ENCODE peak calls at places on chromosomes 3 and 15, in nine cellular contexts. P is GM12878, R is sigmoid colon, G is prostate gland, K is GM12891, J is SK-N-SH, S is GM12892, O is spleen, M is GM23338. U is an unnamed sample.

GRCh38 chr3:190183121-190183520 is 62.4 kb upstream of the P3H2 start:
- DNase-seq in P (no peak), R (no peak), G (no peak), K (no peak), J (no peak), S (no peak), O (no peak), M (peak), U (peak)

GRCh38 chr3:11739712-11740111 is 96.0 kb upstream of the VGLL4 start:
- DNase-seq in P (no peak), R (peak), G (no peak), K (no peak), J (no peak), S (no peak), O (no peak), M (no peak), U (no peak)

GRCh38 chr3:53941174-53941573 is 49.5 kb upstream of the SELENOK start:
- DNase-seq in P (no peak), R (no peak), G (no peak), K (no peak), J (no peak), S (no peak), O (no peak), M (no peak), U (no peak)

GRCh38 chr15:29064290-29064689 is 178.5 kb downstream of the APBA2 start:
- DNase-seq in P (no peak), R (no peak), G (no peak), K (no peak), J (no peak), S (no peak), O (no peak), M (peak), U (no peak)

GRCh38 chr15:79365765-79366164 is 54.9 kb downstream of the TMED3 start:
- DNase-seq in P (no peak), R (no peak), G (no peak), K (no peak), J (peak), S (no peak), O (no peak), M (no peak), U (no peak)

GRCh38 chr3:36362973-36363372 is 17.3 kb upstream of the STAC start:
- DNase-seq in P (no peak), R (no peak), G (no peak), K (no peak), J (no peak), S (no peak), O (no peak), M (peak), U (no peak)

GRCh38 chr15:38862104-38862503 is 297.5 kb upstream of the RASGRP1 start:
- DNase-seq in P (no peak), R (no peak), G (no peak), K (no peak), J (no peak), S (no peak), O (no peak), M (no peak), U (no peak)

GRCh38 chr3:126147932-126148683 is 32.3 kb downstream of the ALDH1L1 start:
- DNase-seq in P (no peak), R (no peak), G (no peak), K (no peak), J (no peak), S (no peak), O (peak), M (no peak), U (no peak)

GRCh38 chr15:70505411-70505919 is 257.9 kb downstream of the UACA start:
- DNase-seq in P (no peak), R (no peak), G (peak), K (no peak), J (no peak), S (no peak), O (peak), M (no peak), U (peak)

GRCh38 chr3:70871909-70872656 is 559.6 kb upstream of the MDFIC2 start:
- DNase-seq in P (no peak), R (no peak), G (no peak), K (no peak), J (no peak), S (no peak), O (no peak), M (no peak), U (no peak)

GRCh38 chr15:82040862-82041261 is 5.0 kb downstream of the MEX3B start:
- DNase-seq in P (no peak), R (no peak), G (no peak), K (no peak), J (no peak), S (no peak), O (no peak), M (peak), U (no peak)

GRCh38 chr3:46460051-46460450 is 4.7 kb downstream of the LTF start:
- DNase-seq in P (no peak), R (no peak), G (no peak), K (no peak), J (no peak), S (no peak), O (no peak), M (no peak), U (no peak)

GRCh38 chr3:108554913-108555571 is 34.2 kb downstream of the CIP2A start:
- DNase-seq in P (no peak), R (no peak), G (no peak), K (no peak), J (no peak), S (no peak), O (no peak), M (no peak), U (no peak)

GRCh38 chr15:63151665-63152064 is 5.6 kb downstream of the RPS27L start:
- DNase-seq in P (no peak), R (no peak), G (no peak), K (no peak), J (no peak), S (no peak), O (no peak), M (no peak), U (no peak)

GRCh38 chr15:78415284-78415683 is 22.7 kb upstream of the IREB2 start:
- DNase-seq in P (no peak), R (peak), G (no peak), K (no peak), J (no peak), S (no peak), O (no peak), M (peak), U (peak)

GRCh38 chr15:65936317-65936716 is 67.0 kb downstream of the RAB11A start:
- DNase-seq in P (no peak), R (no peak), G (no peak), K (no peak), J (no peak), S (no peak), O (no peak), M (no peak), U (no peak)

GRCh38 chr3:191263365-191263764 is 64.3 kb downstream of the OSTN start:
- DNase-seq in P (no peak), R (no peak), G (no peak), K (no peak), J (no peak), S (no peak), O (no peak), M (no peak), U (no peak)

GRCh38 chr3:123584284-123584987 is 417 bp downstream of the HACD2 start:
- DNase-seq in P (no peak), R (peak), G (peak), K (no peak), J (peak), S (no peak), O (no peak), M (peak), U (no peak)

GRCh38 chr3:110106805-110107204 is 769.5 kb upstream of the DPPA4 start:
- DNase-seq in P (no peak), R (no peak), G (no peak), K (no peak), J (no peak), S (no peak), O (no peak), M (no peak), U (no peak)

GRCh38 chr15:69820819-69821218 is 276.9 kb downstream of the TLE3 start:
- DNase-seq in P (no peak), R (no peak), G (no peak), K (no peak), J (no peak), S (no peak), O (no peak), M (peak), U (no peak)

GRCh38 chr15:62758126-62758951 is 284.2 kb upstream of the TPM1 start:
- DNase-seq in P (no peak), R (peak), G (no peak), K (no peak), J (peak), S (no peak), O (no peak), M (peak), U (peak)

GRCh38 chr3:102353148-102353547 is 81.7 kb upstream of the ZPLD1 start:
- DNase-seq in P (no peak), R (no peak), G (no peak), K (no peak), J (no peak), S (no peak), O (no peak), M (no peak), U (no peak)

GRCh38 chr15:94670436-94671034 is 439.2 kb downstream of the MCTP2 start:
- DNase-seq in P (no peak), R (no peak), G (no peak), K (peak), J (peak), S (no peak), O (no peak), M (peak), U (peak)

GRCh38 chr3:151768393-151768930 is 34.7 kb downstream of the AADACL2 start:
- DNase-seq in P (no peak), R (no peak), G (no peak), K (no peak), J (no peak), S (no peak), O (no peak), M (no peak), U (peak)

GRCh38 chr3:189927975-189928895 is 192.5 kb downstream of the P3H2 start:
- DNase-seq in P (no peak), R (no peak), G (no peak), K (no peak), J (no peak), S (no peak), O (no peak), M (no peak), U (no peak)

GRCh38 chr3:176037636-176038035 is 1159.6 kb downstream of the TBL1XR1 start:
- DNase-seq in P (no peak), R (no peak), G (no peak), K (no peak), J (no peak), S (no peak), O (no peak), M (no peak), U (no peak)

GRCh38 chr15:95459288-95459687 is 871.2 kb upstream of the NR2F2 start:
- DNase-seq in P (no peak), R (no peak), G (no peak), K (no peak), J (no peak), S (no peak), O (no peak), M (no peak), U (peak)

GRCh38 chr15:30046414-30046813 is 36.3 kb upstream of the GOLGA8J start:
- DNase-seq in P (no peak), R (no peak), G (no peak), K (no peak), J (peak), S (no peak), O (no peak), M (no peak), U (no peak)

GRCh38 chr3:23981136-23981535 is 36.0 kb downstream of the NR1D2 start:
- DNase-seq in P (no peak), R (peak), G (no peak), K (no peak), J (no peak), S (no peak), O (no peak), M (no peak), U (no peak)

GRCh38 chr3:21345577-21345976 is 405.4 kb downstream of the ZNF385D start:
- DNase-seq in P (no peak), R (no peak), G (no peak), K (no peak), J (no peak), S (no peak), O (no peak), M (no peak), U (peak)
- TF ChIP-seq POLR2AphosphoS5 in P (no peak), R (no peak), G (no peak), K (no peak), J (no peak), S (no peak), O (no peak), M (no peak), U (no peak)

DNA sequence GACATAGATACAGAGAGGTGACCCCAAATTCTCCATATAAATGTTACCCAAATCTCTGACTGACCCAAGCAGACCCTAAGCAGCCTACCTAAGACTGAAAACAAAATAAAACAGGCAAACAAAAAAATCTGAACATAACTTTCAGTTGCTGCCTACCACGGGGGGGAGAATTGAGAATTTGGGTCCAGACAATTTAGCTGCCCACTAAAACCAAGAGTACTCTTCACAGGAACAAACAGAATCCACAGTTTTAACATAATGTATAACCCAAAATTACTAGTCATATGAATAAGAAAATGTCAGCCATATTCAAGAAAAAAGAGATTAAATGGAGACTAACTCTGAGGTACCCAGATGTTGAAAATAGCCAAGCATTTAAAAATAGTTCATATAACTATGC is 44.4 kb downstream of the SRPRB start:
- DNase-seq in P (no peak), R (no peak), G (no peak), K (no peak), J (no peak), S (no peak), O (no peak), M (no peak), U (no peak)
- TF ChIP-seq POLR2AphosphoS5 in P (no peak), R (no peak), G (no peak), K (no peak), J (no peak), S (no peak), O (no peak), M (no peak), U (no peak)

DNA sequence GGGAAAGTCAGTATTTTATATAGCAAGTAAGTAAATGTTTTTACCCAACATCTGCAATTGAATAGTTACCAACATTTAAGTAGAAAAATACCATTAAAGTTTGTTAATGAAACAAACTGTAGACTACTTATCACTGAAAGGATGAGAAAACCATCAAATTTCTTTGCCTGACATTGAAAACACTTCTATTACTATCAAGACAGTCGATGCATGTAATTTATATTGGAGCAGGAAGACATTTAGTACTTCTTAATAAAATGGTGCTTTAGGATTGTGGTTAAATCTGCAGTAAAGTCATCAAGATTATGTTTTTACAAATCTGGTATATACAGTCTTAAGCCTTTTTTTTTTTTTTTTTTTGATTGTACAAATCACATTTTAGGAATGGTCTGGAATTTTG is 13.9 kb upstream of the CHD2 start:
- DNase-seq in P (no peak), R (no peak), G (no peak), K (no peak), J (no peak), S (no peak), O (no peak), M (no peak), U (no peak)
- TF ChIP-seq POLR2AphosphoS5 in P (no peak), R (no peak), G (no peak), K (no peak), J (no peak), S (no peak), O (no peak), M (no peak), U (no peak)

DNA sequence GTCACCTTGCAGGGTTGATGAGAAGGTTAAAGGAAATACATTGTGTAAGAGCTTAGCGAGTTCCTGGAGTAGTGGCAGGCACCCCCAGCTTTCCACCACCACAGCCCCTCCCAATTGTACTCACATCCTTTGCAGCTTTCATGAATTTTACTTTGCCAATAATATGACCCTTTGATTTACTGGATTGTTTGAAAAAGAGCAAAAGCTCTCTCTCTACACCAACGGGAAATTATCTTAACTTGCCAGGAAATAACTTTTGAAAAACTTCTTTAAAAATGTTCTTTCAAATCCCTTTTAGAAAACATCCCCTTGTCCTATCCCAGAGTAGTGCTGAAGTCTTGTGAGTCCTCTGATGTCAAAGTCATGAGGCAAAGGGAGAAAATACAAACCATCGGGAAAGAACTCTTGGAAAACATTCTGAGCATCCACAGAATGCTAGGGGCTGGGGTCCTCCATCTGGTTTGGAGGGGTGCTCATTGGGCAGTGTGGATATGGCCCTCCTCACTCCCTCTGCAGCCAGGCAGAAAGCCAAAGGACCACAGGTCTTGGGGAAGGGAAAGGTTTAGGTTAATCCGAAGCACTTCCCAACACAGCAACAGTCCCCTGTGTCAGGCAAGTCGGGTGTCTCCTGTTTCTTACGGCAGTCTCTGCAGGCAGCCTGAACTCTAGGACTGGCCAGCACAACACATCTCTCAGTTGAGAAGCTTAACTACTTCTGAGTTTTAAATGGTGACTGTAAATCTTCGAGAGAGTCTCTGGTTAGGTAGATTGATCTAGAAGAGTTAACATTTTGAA is 36.5 kb downstream of the BOC start:
- DNase-seq in P (no peak), R (peak), G (no peak), K (no peak), J (no peak), S (no peak), O (no peak), M (no peak), U (no peak)
- TF ChIP-seq POLR2AphosphoS5 in P (no peak), R (peak), G (no peak), K (no peak), J (no peak), S (no peak), O (no peak), M (no peak), U (no peak)

GRCh38 chr15:42465520-42466259 is 25.3 kb downstream of the ZNF106 start:
- DNase-seq in P (no peak), R (no peak), G (no peak), K (no peak), J (no peak), S (no peak), O (no peak), M (no peak), U (no peak)
- TF ChIP-seq POLR2AphosphoS5 in P (no peak), R (no peak), G (no peak), K (no peak), J (no peak), S (no peak), O (no peak), M (no peak), U (no peak)

GRCh38 chr15:45710657-45711056 is 75.8 kb downstream of the SQOR start:
- DNase-seq in P (no peak), R (peak), G (no peak), K (no peak), J (no peak), S (no peak), O (no peak), M (no peak), U (no peak)
- TF ChIP-seq POLR2AphosphoS5 in P (no peak), R (peak), G (no peak), K (no peak), J (no peak), S (no peak), O (no peak), M (no peak), U (no peak)